ENCODE peak calls at places on chromosomes 2 and 18, in nine cellular contexts. One of them, this sample, is unnamed. For H3K4me1, the result is how much of the 10 kb centered on the place peaks cover.

GRCh38 chr2:136932700-136933099 is 167.4 kb downstream of the THSD7B start:
- DNase-seq in K562: no peak
- DNase-seq in stomach: no peak
- DNase-seq in suprapubic skin: no peak
- DNase-seq in sigmoid colon: no peak
- DNase-seq in upper lobe of left lung: no peak
- DNase-seq in Panc1: peak
- DNase-seq in GM23338: peak
- DNase-seq in HepG2: peak
- DNase-seq in this sample: peak

GRCh38 chr2:233448220-233448559 is 93.9 kb downstream of the DGKD start:
- DNase-seq in suprapubic skin: peak
- DNase-seq in upper lobe of left lung: no peak
- DNase-seq in GM23338: peak
- DNase-seq in sigmoid colon: peak
- DNase-seq in HepG2: peak
- DNase-seq in stomach: no peak
- DNase-seq in Panc1: no peak
- DNase-seq in K562: no peak
- DNase-seq in this sample: peak

GRCh38 chr2:216215991-216216390 is 106.8 kb downstream of the XRCC5 start:
- DNase-seq in K562: peak
- DNase-seq in stomach: no peak
- DNase-seq in GM23338: peak
- DNase-seq in sigmoid colon: no peak
- DNase-seq in upper lobe of left lung: no peak
- DNase-seq in HepG2: peak
- DNase-seq in Panc1: no peak
- DNase-seq in suprapubic skin: no peak
- DNase-seq in this sample: no peak

GRCh38 chr2:10205201-10205475 is 82.6 kb downstream of the RRM2 start:
- DNase-seq in stomach: no peak
- DNase-seq in K562: no peak
- DNase-seq in sigmoid colon: no peak
- DNase-seq in GM23338: no peak
- DNase-seq in HepG2: no peak
- DNase-seq in Panc1: no peak
- DNase-seq in upper lobe of left lung: no peak
- DNase-seq in suprapubic skin: no peak
- DNase-seq in this sample: no peak

GRCh38 chr2:8193686-8194615 is 487.9 kb upstream of the ID2 start:
- DNase-seq in upper lobe of left lung: no peak
- DNase-seq in sigmoid colon: no peak
- DNase-seq in K562: no peak
- DNase-seq in GM23338: peak
- DNase-seq in Panc1: no peak
- DNase-seq in stomach: no peak
- DNase-seq in HepG2: no peak
- DNase-seq in suprapubic skin: no peak
- DNase-seq in this sample: no peak

GRCh38 chr18:60413944-60414547 is 41.5 kb upstream of the MC4R start:
- DNase-seq in GM23338: peak
- DNase-seq in HepG2: peak
- DNase-seq in Panc1: peak
- DNase-seq in stomach: no peak
- DNase-seq in suprapubic skin: no peak
- DNase-seq in upper lobe of left lung: peak
- DNase-seq in sigmoid colon: no peak
- DNase-seq in K562: no peak
- DNase-seq in this sample: no peak

GRCh38 chr18:39960545-39960944 is 1994.5 kb upstream of the PIK3C3 start:
- DNase-seq in HepG2: no peak
- DNase-seq in GM23338: no peak
- DNase-seq in suprapubic skin: no peak
- DNase-seq in Panc1: no peak
- DNase-seq in sigmoid colon: no peak
- DNase-seq in stomach: no peak
- DNase-seq in upper lobe of left lung: no peak
- DNase-seq in K562: no peak
- DNase-seq in this sample: no peak

GRCh38 chr2:199987586-199987985 is 32.2 kb downstream of the MAIP1 start:
- DNase-seq in GM23338: no peak
- DNase-seq in HepG2: no peak
- DNase-seq in sigmoid colon: no peak
- DNase-seq in upper lobe of left lung: no peak
- DNase-seq in K562: peak
- DNase-seq in Panc1: no peak
- DNase-seq in stomach: no peak
- DNase-seq in suprapubic skin: no peak
- DNase-seq in this sample: peak

GRCh38 chr2:205848601-205849000 is 166.3 kb downstream of the NRP2 start:
- DNase-seq in K562: no peak
- DNase-seq in sigmoid colon: no peak
- DNase-seq in suprapubic skin: no peak
- DNase-seq in Panc1: no peak
- DNase-seq in GM23338: no peak
- DNase-seq in upper lobe of left lung: no peak
- DNase-seq in stomach: no peak
- DNase-seq in HepG2: no peak
- DNase-seq in this sample: no peak

GRCh38 chr2:218985021-218985324 is at the start of gene FEV:
- DNase-seq in stomach: no peak
- DNase-seq in HepG2: no peak
- DNase-seq in sigmoid colon: peak
- DNase-seq in GM23338: no peak
- DNase-seq in K562: no peak
- DNase-seq in Panc1: no peak
- DNase-seq in suprapubic skin: no peak
- DNase-seq in upper lobe of left lung: no peak
- DNase-seq in this sample: no peak

GRCh38 chr18:37429768-37430167 is 135.8 kb downstream of the CELF4 start:
- DNase-seq in suprapubic skin: no peak
- DNase-seq in upper lobe of left lung: no peak
- DNase-seq in sigmoid colon: no peak
- DNase-seq in K562: no peak
- DNase-seq in GM23338: peak
- DNase-seq in Panc1: no peak
- DNase-seq in HepG2: no peak
- DNase-seq in stomach: no peak
- DNase-seq in this sample: no peak

GRCh38 chr18:64116806-64117205 is 32.1 kb downstream of the LINC00305 start:
- DNase-seq in K562: no peak
- DNase-seq in GM23338: peak
- DNase-seq in upper lobe of left lung: no peak
- DNase-seq in Panc1: no peak
- DNase-seq in suprapubic skin: no peak
- DNase-seq in HepG2: no peak
- DNase-seq in sigmoid colon: no peak
- DNase-seq in stomach: no peak
- DNase-seq in this sample: no peak

GRCh38 chr18:64115906-64116305 is 33.0 kb downstream of the LINC00305 start:
- DNase-seq in sigmoid colon: no peak
- DNase-seq in GM23338: no peak
- DNase-seq in stomach: no peak
- DNase-seq in HepG2: no peak
- DNase-seq in suprapubic skin: no peak
- DNase-seq in upper lobe of left lung: no peak
- DNase-seq in K562: no peak
- DNase-seq in Panc1: no peak
- DNase-seq in this sample: no peak

GRCh38 chr18:64111950-64112349 is 36.9 kb downstream of the LINC00305 start:
- DNase-seq in suprapubic skin: no peak
- DNase-seq in K562: no peak
- DNase-seq in stomach: no peak
- DNase-seq in HepG2: no peak
- DNase-seq in sigmoid colon: no peak
- DNase-seq in Panc1: no peak
- DNase-seq in upper lobe of left lung: no peak
- DNase-seq in GM23338: no peak
- DNase-seq in this sample: no peak

GRCh38 chr18:64110692-64111480 is 38.0 kb downstream of the LINC00305 start:
- DNase-seq in sigmoid colon: no peak
- DNase-seq in K562: no peak
- DNase-seq in GM23338: no peak
- DNase-seq in HepG2: no peak
- DNase-seq in Panc1: no peak
- DNase-seq in stomach: no peak
- DNase-seq in upper lobe of left lung: no peak
- DNase-seq in suprapubic skin: no peak
- DNase-seq in this sample: no peak
- TF ChIP-seq POLR2AphosphoS5 in sigmoid colon: no peak
- TF ChIP-seq POLR2AphosphoS5 in K562: no peak
- TF ChIP-seq POLR2AphosphoS5 in GM23338: no peak
- TF ChIP-seq POLR2AphosphoS5 in HepG2: no peak
- TF ChIP-seq POLR2AphosphoS5 in Panc1: no peak
- TF ChIP-seq POLR2AphosphoS5 in stomach: no peak
- TF ChIP-seq POLR2AphosphoS5 in upper lobe of left lung: no peak
- TF ChIP-seq POLR2AphosphoS5 in suprapubic skin: no peak
- TF ChIP-seq POLR2AphosphoS5 in this sample: no peak

DNA sequence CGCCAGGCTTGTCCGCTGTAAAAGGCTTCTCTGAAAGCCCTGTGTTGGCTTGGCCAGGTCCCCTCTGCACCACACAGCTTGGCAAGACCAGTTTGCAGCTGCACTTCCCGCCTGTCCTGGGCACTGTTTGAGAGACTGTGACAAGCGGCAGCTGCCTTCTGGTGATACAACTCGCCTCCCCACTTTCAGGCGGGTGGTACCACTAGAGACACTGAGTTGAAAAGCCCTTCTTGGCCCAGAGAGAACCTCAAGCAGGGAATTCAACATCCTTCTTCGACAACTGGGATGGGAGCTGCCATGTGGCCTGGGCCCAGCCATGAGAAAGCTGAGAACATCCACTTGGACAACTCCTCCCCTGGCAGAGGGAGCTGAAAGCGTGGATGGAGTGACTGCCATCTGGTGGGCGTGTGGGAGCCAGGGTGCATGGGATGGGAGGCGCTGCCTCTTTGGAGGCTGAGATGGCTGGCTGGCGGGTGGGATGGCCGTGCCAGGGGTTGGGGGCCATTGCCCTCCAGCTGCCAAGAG is 125.5 kb upstream of the REV1 start:
- DNase-seq in K562: peak
- DNase-seq in sigmoid colon: no peak
- DNase-seq in upper lobe of left lung: no peak
- DNase-seq in GM23338: peak
- DNase-seq in HepG2: peak
- DNase-seq in stomach: no peak
- DNase-seq in Panc1: no peak
- DNase-seq in suprapubic skin: no peak
- DNase-seq in this sample: no peak
- TF ChIP-seq CTCF in K562: peak
- TF ChIP-seq CTCF in sigmoid colon: no peak
- TF ChIP-seq CTCF in upper lobe of left lung: no peak
- TF ChIP-seq CTCF in GM23338: peak
- TF ChIP-seq CTCF in HepG2: peak
- TF ChIP-seq CTCF in stomach: no peak
- TF ChIP-seq CTCF in Panc1: peak
- TF ChIP-seq CTCF in suprapubic skin: no peak
- TF ChIP-seq CTCF in this sample: peak

GRCh38 chr2:191682148-191682547 is 4.2 kb downstream of the NABP1 start:
- DNase-seq in GM23338: no peak
- DNase-seq in sigmoid colon: no peak
- DNase-seq in K562: no peak
- DNase-seq in suprapubic skin: no peak
- DNase-seq in HepG2: no peak
- DNase-seq in upper lobe of left lung: no peak
- DNase-seq in stomach: no peak
- DNase-seq in Panc1: no peak
- DNase-seq in this sample: no peak

GRCh38 chr2:191677646-191678436 is at the start of gene NABP1:
- DNase-seq in K562: peak
- DNase-seq in stomach: peak
- DNase-seq in upper lobe of left lung: peak
- DNase-seq in Panc1: no peak
- DNase-seq in GM23338: peak
- DNase-seq in HepG2: peak
- DNase-seq in sigmoid colon: peak
- DNase-seq in suprapubic skin: peak
- DNase-seq in this sample: peak

GRCh38 chr2:191678437-191679110 is 638 bp downstream of the NABP1 start:
- DNase-seq in sigmoid colon: peak
- DNase-seq in suprapubic skin: peak
- DNase-seq in Panc1: no peak
- DNase-seq in stomach: peak
- DNase-seq in K562: peak
- DNase-seq in upper lobe of left lung: peak
- DNase-seq in GM23338: peak
- DNase-seq in HepG2: peak
- DNase-seq in this sample: peak

GRCh38 chr2:191680639-191681038 is 2.7 kb downstream of the NABP1 start:
- DNase-seq in stomach: no peak
- DNase-seq in HepG2: no peak
- DNase-seq in sigmoid colon: no peak
- DNase-seq in GM23338: no peak
- DNase-seq in Panc1: no peak
- DNase-seq in K562: no peak
- DNase-seq in suprapubic skin: no peak
- DNase-seq in upper lobe of left lung: no peak
- DNase-seq in this sample: no peak

DNA sequence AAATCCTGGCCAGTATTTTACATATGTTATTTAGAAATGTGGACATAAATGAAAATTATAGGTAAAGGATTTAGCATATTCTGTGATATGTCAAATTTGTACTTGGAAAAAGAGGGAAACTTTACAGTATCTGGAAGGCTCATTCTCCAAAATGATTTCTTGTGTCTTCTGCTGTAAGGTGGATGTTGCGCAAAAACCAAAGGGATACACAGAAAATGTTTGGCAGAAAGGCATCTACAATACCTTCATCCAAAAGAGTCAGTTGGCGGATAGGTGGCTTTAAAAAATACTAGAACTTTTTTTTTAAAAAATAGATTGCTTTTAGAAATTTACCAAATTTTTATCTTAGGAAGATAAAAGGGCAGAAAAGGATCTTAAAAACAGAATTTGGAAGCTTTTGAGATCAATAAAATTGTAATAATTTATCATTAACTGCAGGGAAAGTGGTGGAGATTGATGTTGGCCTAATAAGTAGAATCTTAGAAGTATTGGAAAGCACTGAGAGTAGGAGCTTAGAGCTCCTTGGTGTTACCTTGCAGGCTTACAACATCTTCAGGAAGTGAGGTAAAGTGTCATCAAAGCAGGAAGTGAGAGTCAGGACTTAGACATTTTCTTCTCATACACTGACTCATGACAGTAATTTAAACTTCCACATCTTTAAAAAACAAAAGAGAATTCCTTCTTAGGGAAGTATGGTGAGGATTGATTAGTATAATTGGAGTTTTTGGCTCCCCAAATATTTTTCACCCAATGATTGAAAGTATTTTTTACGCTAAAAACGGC is 2.1 kb downstream of the NABP1 start:
- DNase-seq in Panc1: no peak
- DNase-seq in stomach: no peak
- DNase-seq in HepG2: no peak
- DNase-seq in K562: no peak
- DNase-seq in GM23338: no peak
- DNase-seq in suprapubic skin: no peak
- DNase-seq in sigmoid colon: no peak
- DNase-seq in upper lobe of left lung: no peak
- DNase-seq in this sample: peak
- H3K4me1 ChIP-seq in Panc1: under half
- H3K4me1 ChIP-seq in stomach: under half
- H3K4me1 ChIP-seq in HepG2: under half
- H3K4me1 ChIP-seq in K562: under half
- H3K4me1 ChIP-seq in GM23338: under half
- H3K4me1 ChIP-seq in suprapubic skin: under half
- H3K4me1 ChIP-seq in sigmoid colon: under half
- H3K4me1 ChIP-seq in upper lobe of left lung: under half
- H3K4me1 ChIP-seq in this sample: half or more

GRCh38 chr18:8639762-8640161 is 30.5 kb downstream of the RAB12 start:
- DNase-seq in stomach: no peak
- DNase-seq in sigmoid colon: no peak
- DNase-seq in Panc1: no peak
- DNase-seq in HepG2: no peak
- DNase-seq in GM23338: no peak
- DNase-seq in K562: no peak
- DNase-seq in upper lobe of left lung: no peak
- DNase-seq in suprapubic skin: no peak
- DNase-seq in this sample: no peak
- TF ChIP-seq POLR2AphosphoS5 in stomach: no peak
- TF ChIP-seq POLR2AphosphoS5 in sigmoid colon: no peak
- TF ChIP-seq POLR2AphosphoS5 in Panc1: no peak
- TF ChIP-seq POLR2AphosphoS5 in HepG2: no peak
- TF ChIP-seq POLR2AphosphoS5 in GM23338: no peak
- TF ChIP-seq POLR2AphosphoS5 in K562: no peak
- TF ChIP-seq POLR2AphosphoS5 in upper lobe of left lung: no peak
- TF ChIP-seq POLR2AphosphoS5 in suprapubic skin: no peak
- TF ChIP-seq POLR2AphosphoS5 in this sample: no peak